ENCODE peak calls at places on chromosome 13, in five cellular contexts. One of them, this sample, is unnamed.
A peak's percentile ranks its signal among the peaks of the same experiment; 100 is the strongest.

GRCh38 chr13:67574320-67575233 is 344.4 kb upstream of the PCDH9 start:
- DNase-seq in thoracic aorta: no peak
- DNase-seq in esophagus squamous epithelium: no peak
- DNase-seq in cardiac muscle cell: peak; percentile 15
- DNase-seq in GM23248: no peak
- DNase-seq in this sample: no peak

GRCh38 chr13:44243198-44243852 is 130.3 kb upstream of the SERP2 start:
- DNase-seq in thoracic aorta: no peak
- DNase-seq in esophagus squamous epithelium: no peak
- DNase-seq in cardiac muscle cell: peak; percentile 87
- DNase-seq in GM23248: peak; percentile 73
- DNase-seq in this sample: peak; percentile 54

GRCh38 chr13:73708393-73708985 is 425.7 kb downstream of the KLF12 start:
- DNase-seq in thoracic aorta: no peak
- DNase-seq in esophagus squamous epithelium: no peak
- DNase-seq in cardiac muscle cell: peak; percentile 68
- DNase-seq in GM23248: peak; percentile 71
- DNase-seq in this sample: peak; percentile 17

GRCh38 chr13:30145709-30146367 is 161.5 kb downstream of the KATNAL1 start:
- DNase-seq in thoracic aorta: no peak
- DNase-seq in esophagus squamous epithelium: no peak
- DNase-seq in cardiac muscle cell: no peak
- DNase-seq in GM23248: no peak
- DNase-seq in this sample: peak; percentile 69

GRCh38 chr13:25253702-25254101 is 33.6 kb downstream of the MTMR6 start:
- DNase-seq in thoracic aorta: no peak
- DNase-seq in esophagus squamous epithelium: no peak
- DNase-seq in cardiac muscle cell: no peak
- DNase-seq in GM23248: peak; percentile 70
- DNase-seq in this sample: no peak

GRCh38 chr13:48043789-48044503 is 6.4 kb downstream of the NUDT15 start:
- DNase-seq in thoracic aorta: no peak
- DNase-seq in esophagus squamous epithelium: no peak
- DNase-seq in cardiac muscle cell: no peak
- DNase-seq in GM23248: peak; percentile 77
- DNase-seq in this sample: no peak

GRCh38 chr13:99218126-99218525 is 17.5 kb downstream of the UBAC2 start:
- DNase-seq in thoracic aorta: no peak
- DNase-seq in esophagus squamous epithelium: no peak
- DNase-seq in cardiac muscle cell: no peak
- DNase-seq in GM23248: no peak
- DNase-seq in this sample: no peak

GRCh38 chr13:84037937-84038464 is 155.7 kb upstream of the SLITRK1 start:
- DNase-seq in thoracic aorta: no peak
- DNase-seq in esophagus squamous epithelium: no peak
- DNase-seq in cardiac muscle cell: no peak
- DNase-seq in GM23248: no peak
- DNase-seq in this sample: no peak

GRCh38 chr13:36366023-36366422 is 19.8 kb upstream of the SPART start:
- DNase-seq in thoracic aorta: no peak
- DNase-seq in esophagus squamous epithelium: no peak
- DNase-seq in cardiac muscle cell: no peak
- DNase-seq in GM23248: no peak
- DNase-seq in this sample: no peak

GRCh38 chr13:80712026-80712425 is 371.1 kb upstream of the SPRY2 start:
- DNase-seq in thoracic aorta: no peak
- DNase-seq in esophagus squamous epithelium: no peak
- DNase-seq in cardiac muscle cell: no peak
- DNase-seq in GM23248: no peak
- DNase-seq in this sample: no peak

GRCh38 chr13:112078216-112078615 is 11.3 kb downstream of the SOX1 start:
- DNase-seq in thoracic aorta: no peak
- DNase-seq in esophagus squamous epithelium: no peak
- DNase-seq in cardiac muscle cell: no peak
- DNase-seq in GM23248: no peak
- DNase-seq in this sample: no peak

GRCh38 chr13:77267362-77267761 is 59.5 kb downstream of the MYCBP2 start:
- DNase-seq in thoracic aorta: no peak
- DNase-seq in esophagus squamous epithelium: no peak
- DNase-seq in cardiac muscle cell: no peak
- DNase-seq in GM23248: peak; percentile 75
- DNase-seq in this sample: no peak

GRCh38 chr13:99434258-99434788 is 66.9 kb upstream of the TM9SF2 start:
- DNase-seq in thoracic aorta: no peak
- DNase-seq in esophagus squamous epithelium: no peak
- DNase-seq in cardiac muscle cell: no peak
- DNase-seq in GM23248: no peak
- DNase-seq in this sample: no peak

GRCh38 chr13:73767191-73767741 is 366.9 kb downstream of the KLF12 start:
- DNase-seq in thoracic aorta: no peak
- DNase-seq in esophagus squamous epithelium: no peak
- DNase-seq in cardiac muscle cell: no peak
- DNase-seq in GM23248: no peak
- DNase-seq in this sample: no peak

GRCh38 chr13:40398060-40398459 is 268.4 kb downstream of the FOXO1 start:
- DNase-seq in thoracic aorta: no peak
- DNase-seq in esophagus squamous epithelium: no peak
- DNase-seq in cardiac muscle cell: no peak
- DNase-seq in GM23248: no peak
- DNase-seq in this sample: no peak

DNA sequence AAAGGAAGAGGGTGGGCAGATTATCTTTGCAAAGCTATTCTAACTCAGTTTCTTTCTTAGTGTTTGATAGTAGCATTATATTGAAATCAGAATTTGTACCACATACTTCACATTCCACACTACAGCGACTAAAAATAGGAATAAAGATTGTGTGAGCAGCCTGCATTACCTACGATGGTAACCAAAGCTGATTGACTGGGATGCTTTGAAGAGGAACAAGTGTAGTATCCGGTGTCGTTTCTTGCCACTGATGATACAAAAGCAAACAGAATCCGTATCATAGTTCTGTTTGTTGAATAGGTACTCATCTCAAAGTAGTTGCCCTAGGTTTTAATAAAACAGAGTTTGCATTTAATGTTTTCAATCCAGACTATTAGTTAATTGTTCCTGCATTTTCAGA is 51.2 kb downstream of the FLT3 start:
- DNase-seq in thoracic aorta: no peak
- DNase-seq in esophagus squamous epithelium: no peak
- DNase-seq in cardiac muscle cell: no peak
- DNase-seq in GM23248: no peak
- DNase-seq in this sample: no peak
- H3K4me3 ChIP-seq in thoracic aorta: no peak overlapping the region
- H3K4me3 ChIP-seq in esophagus squamous epithelium: no peak overlapping the region
- H3K4me3 ChIP-seq in cardiac muscle cell: no peak overlapping the region
- H3K4me3 ChIP-seq in GM23248: no peak overlapping the region
- H3K4me3 ChIP-seq in this sample: peak overlapping the region; percentile 4

GRCh38 chr13:91355826-91356710 is 8.6 kb downstream of the MIR17HG start:
- DNase-seq in thoracic aorta: no peak
- DNase-seq in esophagus squamous epithelium: no peak
- DNase-seq in cardiac muscle cell: no peak
- DNase-seq in GM23248: no peak
- DNase-seq in this sample: no peak
- H3K36me3 ChIP-seq in thoracic aorta: peaks cover 8% of the 10 kb centered on the region
- H3K36me3 ChIP-seq in esophagus squamous epithelium: peaks cover 69% of the 10 kb centered on the region
- H3K36me3 ChIP-seq in cardiac muscle cell: peaks cover 28% of the 10 kb centered on the region
- H3K36me3 ChIP-seq in GM23248: peaks cover 57% of the 10 kb centered on the region
- H3K36me3 ChIP-seq in this sample: peaks cover 5% of the 10 kb centered on the region

GRCh38 chr13:46641274-46642081 is 88.5 kb downstream of the LRCH1 start:
- DNase-seq in thoracic aorta: no peak
- DNase-seq in esophagus squamous epithelium: no peak
- DNase-seq in cardiac muscle cell: no peak
- DNase-seq in GM23248: peak; percentile 34
- DNase-seq in this sample: no peak
- H3K4me3 ChIP-seq in thoracic aorta: peak overlapping the region; percentile 59
- H3K4me3 ChIP-seq in esophagus squamous epithelium: peak overlapping the region; percentile 5
- H3K4me3 ChIP-seq in cardiac muscle cell: no peak overlapping the region
- H3K4me3 ChIP-seq in GM23248: peak overlapping the region; percentile 41
- H3K4me3 ChIP-seq in this sample: peak overlapping the region; percentile 8

GRCh38 chr13:45352031-45352430 is 11.0 kb upstream of the TPT1 start:
- DNase-seq in thoracic aorta: no peak
- DNase-seq in esophagus squamous epithelium: no peak
- DNase-seq in cardiac muscle cell: no peak
- DNase-seq in GM23248: no peak
- DNase-seq in this sample: no peak

GRCh38 chr13:45356966-45357689 is 16.1 kb upstream of the TPT1 start:
- DNase-seq in thoracic aorta: no peak
- DNase-seq in esophagus squamous epithelium: no peak
- DNase-seq in cardiac muscle cell: no peak
- DNase-seq in GM23248: no peak
- DNase-seq in this sample: no peak

GRCh38 chr13:45349438-45349837 is 8.5 kb upstream of the TPT1 start:
- DNase-seq in thoracic aorta: no peak
- DNase-seq in esophagus squamous epithelium: no peak
- DNase-seq in cardiac muscle cell: no peak
- DNase-seq in GM23248: peak; percentile 35
- DNase-seq in this sample: no peak

GRCh38 chr13:45350152-45350551 is 9.2 kb upstream of the TPT1 start:
- DNase-seq in thoracic aorta: no peak
- DNase-seq in esophagus squamous epithelium: no peak
- DNase-seq in cardiac muscle cell: no peak
- DNase-seq in GM23248: no peak
- DNase-seq in this sample: no peak

GRCh38 chr13:45353895-45354294 is 12.9 kb upstream of the TPT1 start:
- DNase-seq in thoracic aorta: no peak
- DNase-seq in esophagus squamous epithelium: no peak
- DNase-seq in cardiac muscle cell: no peak
- DNase-seq in GM23248: no peak
- DNase-seq in this sample: no peak
- H3K36me3 ChIP-seq in thoracic aorta: peaks cover 23% of the 10 kb centered on the region
- H3K36me3 ChIP-seq in esophagus squamous epithelium: peaks cover 93% of the 10 kb centered on the region
- H3K36me3 ChIP-seq in cardiac muscle cell: peaks cover 16% of the 10 kb centered on the region
- H3K36me3 ChIP-seq in GM23248: no peaks in the 10 kb centered on the region
- H3K36me3 ChIP-seq in this sample: peaks cover 2% of the 10 kb centered on the region

DNA sequence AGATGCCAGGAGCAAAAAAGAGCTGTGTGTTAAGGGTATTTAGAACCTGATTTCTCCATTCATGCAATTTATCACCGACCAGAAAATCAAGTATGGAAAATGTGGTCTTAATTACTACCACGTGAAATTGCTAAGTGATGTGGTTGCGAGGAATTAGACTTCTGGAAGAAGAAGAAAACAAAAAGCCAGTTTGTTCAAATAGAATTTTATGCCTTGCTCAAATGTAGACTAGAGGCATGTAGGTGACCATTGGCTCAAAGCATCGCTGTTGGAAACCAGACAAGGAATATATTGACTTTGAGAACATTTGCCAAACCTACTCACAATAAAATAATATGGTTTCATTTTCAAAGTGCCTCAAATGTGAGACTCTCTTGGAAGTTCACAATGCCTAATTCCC is 57.3 kb upstream of the LRCH1 start:
- DNase-seq in thoracic aorta: no peak
- DNase-seq in esophagus squamous epithelium: no peak
- DNase-seq in cardiac muscle cell: no peak
- DNase-seq in GM23248: peak; percentile 34
- DNase-seq in this sample: no peak
- H3K4me3 ChIP-seq in thoracic aorta: peak overlapping the region; percentile 56
- H3K4me3 ChIP-seq in esophagus squamous epithelium: no peak overlapping the region
- H3K4me3 ChIP-seq in cardiac muscle cell: no peak overlapping the region
- H3K4me3 ChIP-seq in GM23248: peak overlapping the region; percentile 21
- H3K4me3 ChIP-seq in this sample: no peak overlapping the region

GRCh38 chr13:71632721-71633120 is 234.3 kb downstream of the DACH1 start:
- DNase-seq in thoracic aorta: no peak
- DNase-seq in esophagus squamous epithelium: no peak
- DNase-seq in cardiac muscle cell: no peak
- DNase-seq in GM23248: no peak
- DNase-seq in this sample: no peak
- H3K36me3 ChIP-seq in thoracic aorta: no peaks in the 10 kb centered on the region
- H3K36me3 ChIP-seq in esophagus squamous epithelium: no peaks in the 10 kb centered on the region
- H3K36me3 ChIP-seq in cardiac muscle cell: no peaks in the 10 kb centered on the region
- H3K36me3 ChIP-seq in GM23248: no peaks in the 10 kb centered on the region
- H3K36me3 ChIP-seq in this sample: no peaks in the 10 kb centered on the region

GRCh38 chr13:110576070-110576394 is 14.5 kb upstream of the RAB20 start:
- DNase-seq in thoracic aorta: no peak
- DNase-seq in esophagus squamous epithelium: no peak
- DNase-seq in cardiac muscle cell: no peak
- DNase-seq in GM23248: no peak
- DNase-seq in this sample: no peak

GRCh38 chr13:110576736-110577476 is 15.4 kb upstream of the RAB20 start:
- DNase-seq in thoracic aorta: no peak
- DNase-seq in esophagus squamous epithelium: no peak
- DNase-seq in cardiac muscle cell: no peak
- DNase-seq in GM23248: no peak
- DNase-seq in this sample: no peak

GRCh38 chr13:110572778-110573118 is 11.2 kb upstream of the RAB20 start:
- DNase-seq in thoracic aorta: no peak
- DNase-seq in esophagus squamous epithelium: no peak
- DNase-seq in cardiac muscle cell: no peak
- DNase-seq in GM23248: no peak
- DNase-seq in this sample: no peak

GRCh38 chr13:110574161-110574560 is 12.6 kb upstream of the RAB20 start:
- DNase-seq in thoracic aorta: no peak
- DNase-seq in esophagus squamous epithelium: no peak
- DNase-seq in cardiac muscle cell: peak; percentile 28
- DNase-seq in GM23248: peak; percentile 51
- DNase-seq in this sample: no peak

DNA sequence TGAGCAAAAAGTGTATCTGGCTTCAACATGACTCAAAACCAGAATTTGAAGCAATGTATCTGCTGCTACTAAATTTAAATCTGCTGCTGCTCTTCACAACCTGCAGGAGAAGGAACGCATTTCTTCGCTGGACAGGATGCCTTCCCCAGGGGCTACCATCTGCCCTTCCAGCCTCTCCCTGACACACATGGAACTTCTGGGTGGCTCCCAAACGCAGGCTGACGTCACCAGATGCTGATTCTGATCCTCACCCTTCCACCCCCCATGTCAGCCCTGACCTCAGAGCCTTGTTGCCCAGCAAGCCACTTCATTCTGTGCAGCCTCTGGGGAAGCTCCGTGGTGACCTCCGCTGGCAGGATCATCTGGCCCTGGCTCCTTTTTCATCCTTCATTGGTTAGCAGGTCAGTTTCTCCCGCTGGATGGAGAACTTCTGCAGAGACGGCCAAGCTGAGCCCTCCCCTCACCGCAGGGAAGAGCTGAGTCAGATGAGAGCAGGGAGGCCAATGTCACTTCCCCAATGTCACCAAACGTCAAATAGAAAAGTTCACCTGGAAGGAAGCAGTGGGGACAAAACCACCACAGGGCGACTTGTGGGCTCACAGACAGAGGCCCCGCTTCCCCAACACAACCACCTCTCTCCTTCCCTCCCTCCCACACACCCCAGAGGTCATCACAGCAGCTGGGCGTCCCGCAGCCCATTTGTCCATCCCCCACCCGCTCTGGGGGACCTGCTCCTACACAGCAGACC is 14.0 kb upstream of the RAB20 start:
- DNase-seq in thoracic aorta: no peak
- DNase-seq in esophagus squamous epithelium: no peak
- DNase-seq in cardiac muscle cell: peak; percentile 11
- DNase-seq in GM23248: peak; percentile 39
- DNase-seq in this sample: peak; percentile 72
- H3K4me3 ChIP-seq in thoracic aorta: no peak overlapping the region
- H3K4me3 ChIP-seq in esophagus squamous epithelium: no peak overlapping the region
- H3K4me3 ChIP-seq in cardiac muscle cell: no peak overlapping the region
- H3K4me3 ChIP-seq in GM23248: no peak overlapping the region
- H3K4me3 ChIP-seq in this sample: peak overlapping the region; percentile 35

This sample was measured in GM06990.